ENCODE peak calls at places on chromosomes 16 and 17, in ten cellular contexts. R is epithelial cell of esophagus; K is stomach; V is breast epithelium; N is brain microvascular endothelial cell; C is body of pancreas; U is uterus; H is cardiac muscle cell; L is naive thymus-derived CD4-positive, alpha-beta T cell; Z is aorta. F is an unnamed sample.

GRCh38 chr17:39777534-39778365 is 40.0 kb downstream of the GRB7 start:
- DNase-seq in R (no peak), K (no peak), V (no peak), N (no peak), C (no peak), U (no peak), H (no peak), L (no peak), Z (no peak), F (no peak)

GRCh38 chr17:8151120-8151640 is 1.0 kb downstream of the PER1 start:
- DNase-seq in R (peak; percentile 73), K (peak; percentile 77), V (peak; percentile 81), N (peak; percentile 92), C (peak; percentile 86), U (peak; percentile 94), H (peak; percentile 96), L (peak; percentile 94), Z (peak; percentile 96), F (peak; percentile 94)

GRCh38 chr17:35749560-35750412 is 3.3 kb downstream of the GAS2L2 start:
- DNase-seq in R (peak; percentile 38), K (peak; percentile 38), V (no peak), N (no peak), C (no peak), U (no peak), H (peak; percentile 60), L (no peak), Z (no peak), F (no peak)

GRCh38 chr16:3012828-3013420 is at the start of gene CLDN9:
- DNase-seq in R (no peak), K (peak; percentile 61), V (no peak), N (no peak), C (peak; percentile 84), U (no peak), H (no peak), L (no peak), Z (no peak), F (no peak)

GRCh38 chr16:4874686-4875085 is 27.4 kb downstream of the UBN1 start:
- DNase-seq in R (no peak), K (no peak), V (no peak), N (no peak), C (no peak), U (no peak), H (no peak), L (no peak), Z (no peak), F (no peak)

GRCh38 chr16:81661082-81661481 is 118.0 kb upstream of the PLCG2 start:
- DNase-seq in R (peak; percentile 44), K (no peak), V (no peak), N (no peak), C (no peak), U (no peak), H (no peak), L (no peak), Z (no peak), F (no peak)

GRCh38 chr16:30660424-30661251 is 2.4 kb downstream of the FBRS start:
- DNase-seq in R (peak; percentile 49), K (no peak), V (no peak), N (peak; percentile 50), C (no peak), U (no peak), H (no peak), L (peak; percentile 71), Z (no peak), F (no peak)

GRCh38 chr17:65109990-65110680 is 27.0 kb upstream of the RGS9 start:
- DNase-seq in R (peak; percentile 48), K (no peak), V (no peak), N (no peak), C (no peak), U (no peak), H (peak; percentile 75), L (no peak), Z (no peak), F (no peak)

GRCh38 chr17:50213026-50214015 is 11.9 kb upstream of the COL1A1 start:
- DNase-seq in R (no peak), K (peak; percentile 10), V (no peak), N (no peak), C (no peak), U (peak; percentile 23), H (no peak), L (no peak), Z (no peak), F (no peak)

GRCh38 chr16:30018731-30019158 is 4.3 kb upstream of the C16orf92 start:
- DNase-seq in R (peak; percentile 61), K (no peak), V (no peak), N (peak; percentile 39), C (no peak), U (no peak), H (no peak), L (no peak), Z (no peak), F (no peak)

DNA sequence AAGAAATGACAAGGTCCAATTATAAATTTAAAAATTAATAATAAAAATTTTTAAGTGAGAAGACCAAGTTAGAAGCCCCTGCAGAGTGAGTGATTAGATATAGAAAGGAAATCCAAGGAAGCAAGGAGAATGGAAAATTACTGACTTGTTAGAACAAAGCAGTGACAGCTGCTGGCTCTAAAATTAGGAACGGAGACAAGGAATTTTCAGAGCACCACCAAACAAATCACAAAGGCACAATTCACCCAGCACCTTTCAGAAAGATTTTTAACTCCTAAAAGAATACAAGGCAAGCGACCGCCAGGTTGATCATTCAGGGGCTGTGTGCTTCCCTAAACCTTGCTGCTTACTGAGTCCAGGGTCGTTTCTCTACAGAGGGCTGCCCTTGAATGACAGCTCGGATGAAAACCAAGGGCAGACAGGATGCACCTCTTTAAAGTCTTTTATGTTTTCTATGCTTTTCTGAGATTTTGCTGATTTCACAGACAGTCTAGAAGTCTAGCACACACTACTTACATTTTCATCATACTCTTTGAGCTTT is 45.4 kb upstream of the GINS3 start:
- DNase-seq in R (no peak), K (no peak), V (no peak), N (no peak), C (no peak), U (no peak), H (no peak), L (no peak), Z (no peak), F (no peak)
- H3K4me3 ChIP-seq in R (no peak overlapping the region), K (no peak overlapping the region), V (no peak overlapping the region), N (no peak overlapping the region), C (no peak overlapping the region), U (no peak overlapping the region), H (no peak overlapping the region), L (no peak overlapping the region), Z (no peak overlapping the region), F (no peak overlapping the region)

GRCh38 chr16:84819644-84820304 is at the start of gene CRISPLD2:
- DNase-seq in R (peak; percentile 87), K (peak; percentile 94), V (peak; percentile 88), N (peak; percentile 84), C (peak; percentile 88), U (peak; percentile 96), H (peak; percentile 94), L (peak; percentile 90), Z (peak; percentile 96), F (peak; percentile 90)
- H3K4me3 ChIP-seq in R (peak within 1 kb of the TSS; percentile 4), K (peak within 1 kb of the TSS; percentile 63), V (peak within 1 kb of the TSS; percentile 74), N (peak within 1 kb of the TSS; percentile 63), C (no peak within 1 kb of the TSS), U (peak within 1 kb of the TSS; percentile 61), H (peak within 1 kb of the TSS; percentile 18), L (peak within 1 kb of the TSS; percentile 55), Z (peak within 1 kb of the TSS; percentile 7), F (peak within 1 kb of the TSS; percentile 71)

GRCh38 chr16:53131050-53131362 is 76.2 kb downstream of the CHD9 start:
- DNase-seq in R (no peak), K (peak; percentile 31), V (no peak), N (no peak), C (no peak), U (no peak), H (no peak), L (no peak), Z (no peak), F (no peak)

GRCh38 chr16:53130193-53131049 is 75.6 kb downstream of the CHD9 start:
- DNase-seq in R (peak; percentile 96), K (peak; percentile 97), V (peak; percentile 97), N (peak; percentile 90), C (peak; percentile 96), U (peak; percentile 95), H (peak; percentile 99), L (peak; percentile 96), Z (peak; percentile 99), F (peak; percentile 98)

GRCh38 chr16:53129281-53130192 is 74.7 kb downstream of the CHD9 start:
- DNase-seq in R (peak; percentile 29), K (no peak), V (peak; percentile 21), N (peak; percentile 53), C (no peak), U (no peak), H (peak; percentile 83), L (no peak), Z (no peak), F (no peak)

GRCh38 chr16:53131363-53132071 is 76.7 kb downstream of the CHD9 start:
- DNase-seq in R (peak; percentile 69), K (peak; percentile 72), V (peak; percentile 63), N (no peak), C (peak; percentile 72), U (peak; percentile 57), H (peak; percentile 52), L (peak; percentile 46), Z (peak; percentile 83), F (peak; percentile 62)

DNA sequence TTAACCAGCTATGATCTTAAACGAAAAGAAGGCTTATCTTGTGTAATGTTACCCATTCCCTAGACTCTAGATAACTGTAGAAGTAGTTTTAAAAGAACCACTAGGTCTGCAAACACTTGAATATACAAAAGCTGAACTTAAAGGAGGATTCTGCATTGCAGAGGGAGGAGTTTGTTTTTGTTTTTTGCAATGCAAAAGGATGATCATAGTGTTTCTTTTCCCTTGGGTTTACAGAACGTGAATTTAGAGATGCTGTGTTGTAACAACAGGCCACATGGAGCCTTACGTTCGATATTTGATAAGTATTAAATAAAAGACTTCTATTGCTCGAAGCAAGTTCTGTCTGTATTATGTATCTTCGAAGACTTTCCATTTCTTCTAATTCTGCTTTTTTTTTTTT is 77.6 kb downstream of the CHD9 start:
- DNase-seq in R (no peak), K (no peak), V (no peak), N (no peak), C (no peak), U (no peak), H (peak; percentile 30), L (no peak), Z (no peak), F (no peak)
- H3K4me3 ChIP-seq in R (peak overlapping the region; percentile 68), K (peak overlapping the region; percentile 72), V (peak overlapping the region; percentile 90), N (peak overlapping the region; percentile 81), C (no peak overlapping the region), U (no peak overlapping the region), H (peak overlapping the region; percentile 91), L (no peak overlapping the region), Z (no peak overlapping the region), F (peak overlapping the region; percentile 87)

DNA sequence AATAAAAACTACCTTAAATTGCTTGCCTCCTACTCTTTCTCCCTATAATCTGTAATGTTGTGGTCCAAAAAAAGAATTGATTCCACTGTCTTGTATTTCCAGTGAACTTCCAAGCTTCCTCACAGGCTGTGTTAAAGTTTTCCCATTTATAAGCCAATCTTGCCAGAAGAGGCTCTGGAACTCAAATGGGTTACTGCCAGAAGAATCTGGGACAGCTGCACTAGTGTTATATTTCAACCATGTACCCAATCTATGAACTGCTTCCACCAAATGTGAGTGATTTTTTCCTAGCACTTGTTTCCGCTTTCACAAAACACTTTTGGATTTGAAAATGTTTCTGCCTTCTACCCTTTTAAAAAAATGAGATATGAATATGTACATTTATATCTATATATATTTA is 1.8 kb downstream of the CCDC43 start:
- DNase-seq in R (no peak), K (no peak), V (no peak), N (no peak), C (no peak), U (no peak), H (no peak), L (no peak), Z (no peak), F (no peak)
- H3K4me3 ChIP-seq in R (no peak overlapping the region), K (no peak overlapping the region), V (no peak overlapping the region), N (no peak overlapping the region), C (no peak overlapping the region), U (no peak overlapping the region), H (no peak overlapping the region), L (no peak overlapping the region), Z (no peak overlapping the region), F (no peak overlapping the region)

GRCh38 chr16:65117701-65118448 is 4.0 kb downstream of the CDH11 start:
- DNase-seq in R (peak; percentile 84), K (peak; percentile 43), V (peak; percentile 60), N (peak; percentile 89), C (peak; percentile 57), U (peak; percentile 80), H (peak; percentile 90), L (no peak), Z (peak; percentile 66), F (peak; percentile 61)
- H3K4me3 ChIP-seq in R (no peak overlapping the region), K (no peak overlapping the region), V (no peak overlapping the region), N (peak overlapping the region; percentile 28), C (no peak overlapping the region), U (no peak overlapping the region), H (no peak overlapping the region), L (no peak overlapping the region), Z (no peak overlapping the region), F (no peak overlapping the region)